ENCODE peak calls at places on chromosomes 1 and 21, in seven cellular contexts. One of them, this sample, is unnamed.

GRCh38 chr1:162323023-162323422 is 53.6 kb downstream of the SPATA46 start:
- DNase-seq in B cell: no peak
- DNase-seq in RPMI7951: no peak
- DNase-seq in NCI-H510A treated with DMSO at 0.1 percent for 48 hours: no peak
- DNase-seq in NCI-H1092 treated with DMSO at 0.1 percent for 48 hours: no peak
- DNase-seq in A172: no peak
- DNase-seq in osteocyte: no peak
- DNase-seq in this sample: no peak

GRCh38 chr1:84385347-84385746 is 12.9 kb upstream of the DNASE2B start:
- DNase-seq in NCI-H510A treated with DMSO at 0.1 percent for 48 hours: no peak
- DNase-seq in osteocyte: no peak
- DNase-seq in A172: no peak
- DNase-seq in RPMI7951: no peak
- DNase-seq in NCI-H1092 treated with DMSO at 0.1 percent for 48 hours: no peak
- DNase-seq in B cell: no peak
- DNase-seq in this sample: no peak

GRCh38 chr1:41618066-41618825 is 133.8 kb upstream of the EDN2 start:
- DNase-seq in NCI-H510A treated with DMSO at 0.1 percent for 48 hours: no peak
- DNase-seq in B cell: no peak
- DNase-seq in osteocyte: peak; percentile 72
- DNase-seq in A172: no peak
- DNase-seq in NCI-H1092 treated with DMSO at 0.1 percent for 48 hours: no peak
- DNase-seq in RPMI7951: peak; percentile 82
- DNase-seq in this sample: peak; percentile 40

GRCh38 chr1:208835082-208835467 is 590.9 kb upstream of the PLXNA2 start:
- DNase-seq in RPMI7951: no peak
- DNase-seq in NCI-H1092 treated with DMSO at 0.1 percent for 48 hours: peak; percentile 99
- DNase-seq in osteocyte: no peak
- DNase-seq in NCI-H510A treated with DMSO at 0.1 percent for 48 hours: no peak
- DNase-seq in A172: no peak
- DNase-seq in B cell: no peak
- DNase-seq in this sample: no peak

GRCh38 chr1:158285756-158286241 is 3.9 kb upstream of the CD1C start:
- DNase-seq in A172: no peak
- DNase-seq in B cell: peak; percentile 91
- DNase-seq in osteocyte: no peak
- DNase-seq in NCI-H510A treated with DMSO at 0.1 percent for 48 hours: no peak
- DNase-seq in RPMI7951: peak; percentile 32
- DNase-seq in NCI-H1092 treated with DMSO at 0.1 percent for 48 hours: no peak
- DNase-seq in this sample: no peak

GRCh38 chr1:156656779-156657160 is 14.9 kb downstream of the BCAN start:
- DNase-seq in NCI-H1092 treated with DMSO at 0.1 percent for 48 hours: no peak
- DNase-seq in RPMI7951: no peak
- DNase-seq in NCI-H510A treated with DMSO at 0.1 percent for 48 hours: no peak
- DNase-seq in B cell: no peak
- DNase-seq in osteocyte: no peak
- DNase-seq in A172: no peak
- DNase-seq in this sample: no peak

GRCh38 chr1:160167580-160167979 is 16.2 kb downstream of the ATP1A4 start:
- DNase-seq in osteocyte: no peak
- DNase-seq in NCI-H1092 treated with DMSO at 0.1 percent for 48 hours: no peak
- DNase-seq in B cell: no peak
- DNase-seq in A172: peak; percentile 57
- DNase-seq in RPMI7951: no peak
- DNase-seq in NCI-H510A treated with DMSO at 0.1 percent for 48 hours: no peak
- DNase-seq in this sample: no peak

GRCh38 chr21:45327458-45328197 is 39.9 kb upstream of the POFUT2 start:
- DNase-seq in B cell: no peak
- DNase-seq in osteocyte: peak; percentile 83
- DNase-seq in RPMI7951: no peak
- DNase-seq in NCI-H510A treated with DMSO at 0.1 percent for 48 hours: no peak
- DNase-seq in A172: no peak
- DNase-seq in NCI-H1092 treated with DMSO at 0.1 percent for 48 hours: no peak
- DNase-seq in this sample: no peak

GRCh38 chr1:19165501-19165900 is 44.6 kb downstream of the UBR4 start:
- DNase-seq in A172: peak; percentile 39
- DNase-seq in osteocyte: no peak
- DNase-seq in NCI-H1092 treated with DMSO at 0.1 percent for 48 hours: no peak
- DNase-seq in NCI-H510A treated with DMSO at 0.1 percent for 48 hours: no peak
- DNase-seq in B cell: no peak
- DNase-seq in RPMI7951: no peak
- DNase-seq in this sample: no peak

GRCh38 chr1:236164273-236164672 is 21.9 kb downstream of the GPR137B start:
- DNase-seq in RPMI7951: no peak
- DNase-seq in NCI-H1092 treated with DMSO at 0.1 percent for 48 hours: no peak
- DNase-seq in B cell: no peak
- DNase-seq in A172: no peak
- DNase-seq in NCI-H510A treated with DMSO at 0.1 percent for 48 hours: no peak
- DNase-seq in osteocyte: no peak
- DNase-seq in this sample: no peak

GRCh38 chr1:229129306-229130027 is 141.4 kb upstream of the RAB4A start:
- DNase-seq in B cell: no peak
- DNase-seq in RPMI7951: no peak
- DNase-seq in A172: no peak
- DNase-seq in osteocyte: no peak
- DNase-seq in NCI-H510A treated with DMSO at 0.1 percent for 48 hours: no peak
- DNase-seq in NCI-H1092 treated with DMSO at 0.1 percent for 48 hours: no peak
- DNase-seq in this sample: no peak

GRCh38 chr1:65717815-65718454 is 74.8 kb upstream of the PDE4B start:
- DNase-seq in NCI-H510A treated with DMSO at 0.1 percent for 48 hours: no peak
- DNase-seq in NCI-H1092 treated with DMSO at 0.1 percent for 48 hours: no peak
- DNase-seq in osteocyte: no peak
- DNase-seq in A172: no peak
- DNase-seq in RPMI7951: peak; percentile 33
- DNase-seq in B cell: no peak
- DNase-seq in this sample: no peak

GRCh38 chr1:24248859-24249258 is 61.8 kb upstream of the IFNLR1 start:
- DNase-seq in B cell: no peak
- DNase-seq in osteocyte: no peak
- DNase-seq in NCI-H1092 treated with DMSO at 0.1 percent for 48 hours: no peak
- DNase-seq in RPMI7951: no peak
- DNase-seq in NCI-H510A treated with DMSO at 0.1 percent for 48 hours: no peak
- DNase-seq in A172: no peak
- DNase-seq in this sample: no peak

GRCh38 chr1:87329051-87329755 is 523 bp downstream of the LMO4 start:
- DNase-seq in A172: no peak
- DNase-seq in NCI-H510A treated with DMSO at 0.1 percent for 48 hours: peak; percentile 76
- DNase-seq in B cell: peak; percentile 51
- DNase-seq in NCI-H1092 treated with DMSO at 0.1 percent for 48 hours: peak; percentile 65
- DNase-seq in RPMI7951: peak; percentile 51
- DNase-seq in osteocyte: no peak
- DNase-seq in this sample: peak; percentile 73

GRCh38 chr21:38600106-38600505 is 101.8 kb upstream of the ERG start:
- DNase-seq in A172: no peak
- DNase-seq in osteocyte: peak; percentile 66
- DNase-seq in NCI-H510A treated with DMSO at 0.1 percent for 48 hours: no peak
- DNase-seq in NCI-H1092 treated with DMSO at 0.1 percent for 48 hours: no peak
- DNase-seq in B cell: no peak
- DNase-seq in RPMI7951: no peak
- DNase-seq in this sample: no peak

GRCh38 chr1:184329962-184330868 is 56.6 kb upstream of the C1orf21 start:
- DNase-seq in osteocyte: no peak
- DNase-seq in A172: no peak
- DNase-seq in B cell: no peak
- DNase-seq in NCI-H1092 treated with DMSO at 0.1 percent for 48 hours: no peak
- DNase-seq in RPMI7951: no peak
- DNase-seq in NCI-H510A treated with DMSO at 0.1 percent for 48 hours: no peak
- DNase-seq in this sample: no peak

GRCh38 chr1:56577859-56578663 is 1.3 kb downstream of the PLPP3 start:
- DNase-seq in osteocyte: peak; percentile 84
- DNase-seq in NCI-H1092 treated with DMSO at 0.1 percent for 48 hours: peak; percentile 32
- DNase-seq in RPMI7951: peak; percentile 65
- DNase-seq in NCI-H510A treated with DMSO at 0.1 percent for 48 hours: peak; percentile 34
- DNase-seq in A172: peak; percentile 15
- DNase-seq in B cell: no peak
- DNase-seq in this sample: peak; percentile 77

GRCh38 chr1:43293896-43294760 is 6.7 kb upstream of the TIE1 start:
- DNase-seq in osteocyte: no peak
- DNase-seq in NCI-H510A treated with DMSO at 0.1 percent for 48 hours: no peak
- DNase-seq in A172: peak; percentile 55
- DNase-seq in B cell: no peak
- DNase-seq in RPMI7951: peak; percentile 40
- DNase-seq in NCI-H1092 treated with DMSO at 0.1 percent for 48 hours: no peak
- DNase-seq in this sample: no peak